ENCODE peak calls at places on chromosomes 3 and 15, in eight cellular contexts. L is transverse colon, K is K562, W is SK-N-SH, Z is sigmoid colon, G is Panc1, P is suprapubic skin, I is breast epithelium. V is an unnamed sample.
A peak's percentile ranks its signal among the peaks of the same experiment; 100 is the strongest.

GRCh38 chr15:66239514-66239913 is 14.0 kb downstream of the MEGF11 start:
- DNase-seq in L (no peak), K (no peak), W (no peak), Z (no peak), G (no peak), P (no peak), I (no peak), V (no peak)

GRCh38 chr3:141940204-141940776 is 63.8 kb downstream of the ATP1B3 start:
- DNase-seq in L (peak; percentile 69), K (no peak), W (peak; percentile 77), Z (peak; percentile 84), G (peak; percentile 42), P (peak; percentile 85), I (peak; percentile 93), V (no peak)

GRCh38 chr3:194344012-194344411 is 7.1 kb downstream of the CPN2 start:
- DNase-seq in L (peak; percentile 80), K (peak; percentile 84), W (peak; percentile 91), Z (peak; percentile 86), G (no peak), P (no peak), I (peak; percentile 74), V (peak; percentile 62)

GRCh38 chr3:39178553-39178952 is 13.8 kb downstream of the XIRP1 start:
- DNase-seq in L (no peak), K (no peak), W (no peak), Z (no peak), G (no peak), P (no peak), I (no peak), V (no peak)

GRCh38 chr3:31600435-31600834 is 67.7 kb downstream of the STT3B start:
- DNase-seq in L (no peak), K (no peak), W (no peak), Z (no peak), G (no peak), P (no peak), I (no peak), V (no peak)

GRCh38 chr15:85014932-85015331 is 33.3 kb downstream of the PDE8A start:
- DNase-seq in L (no peak), K (no peak), W (no peak), Z (no peak), G (no peak), P (no peak), I (no peak), V (no peak)

GRCh38 chr3:36489679-36490420 is 109.5 kb downstream of the STAC start:
- DNase-seq in L (no peak), K (no peak), W (no peak), Z (no peak), G (no peak), P (no peak), I (no peak), V (no peak)

GRCh38 chr3:159733194-159733860 is 255.3 kb upstream of the IL12A start:
- DNase-seq in L (no peak), K (no peak), W (no peak), Z (no peak), G (no peak), P (no peak), I (no peak), V (no peak)

GRCh38 chr3:51929420-51930003 is 12.2 kb downstream of the RRP9 start:
- DNase-seq in L (no peak), K (peak; percentile 37), W (no peak), Z (no peak), G (no peak), P (no peak), I (no peak), V (peak; percentile 24)

GRCh38 chr3:120022729-120023128 is 71.5 kb downstream of the GSK3B start:
- DNase-seq in L (no peak), K (peak; percentile 34), W (no peak), Z (no peak), G (no peak), P (no peak), I (no peak), V (no peak)

GRCh38 chr15:59268980-59269472 is 62.4 kb downstream of the LDHAL6B start:
- DNase-seq in L (no peak), K (no peak), W (no peak), Z (no peak), G (no peak), P (no peak), I (no peak), V (no peak)

GRCh38 chr3:20104167-20104661 is 64.0 kb downstream of the KAT2B start:
- DNase-seq in L (peak; percentile 16), K (no peak), W (no peak), Z (no peak), G (no peak), P (no peak), I (no peak), V (no peak)

GRCh38 chr3:50649451-50649931 is 25.2 kb upstream of the DOCK3 start:
- DNase-seq in L (no peak), K (no peak), W (no peak), Z (no peak), G (no peak), P (no peak), I (no peak), V (no peak)

GRCh38 chr15:78422571-78423340 is 15.3 kb upstream of the IREB2 start:
- DNase-seq in L (peak; percentile 78), K (peak; percentile 73), W (peak; percentile 71), Z (peak; percentile 81), G (peak; percentile 52), P (peak; percentile 74), I (peak; percentile 63), V (no peak)

GRCh38 chr3:47016934-47017435 is 37.5 kb downstream of the NBEAL2 start:
- DNase-seq in L (no peak), K (peak; percentile 94), W (no peak), Z (no peak), G (no peak), P (no peak), I (no peak), V (peak; percentile 79)

GRCh38 chr3:126528800-126529541 is 5.0 kb downstream of the CHST13 start:
- DNase-seq in L (no peak), K (no peak), W (peak; percentile 78), Z (peak; percentile 62), G (no peak), P (no peak), I (no peak), V (peak; percentile 84)

GRCh38 chr3:48708481-48708889 is 8.5 kb downstream of the IP6K2 start:
- DNase-seq in L (no peak), K (no peak), W (no peak), Z (no peak), G (no peak), P (no peak), I (no peak), V (no peak)

GRCh38 chr3:32844322-32844654 is 26.5 kb downstream of the TRIM71 start:
- DNase-seq in L (no peak), K (no peak), W (no peak), Z (no peak), G (no peak), P (no peak), I (no peak), V (no peak)

GRCh38 chr3:17605032-17605431 is 137.4 kb downstream of the TBC1D5 start:
- DNase-seq in L (no peak), K (no peak), W (no peak), Z (no peak), G (no peak), P (no peak), I (no peak), V (no peak)

GRCh38 chr3:139204756-139205155 is 139.1 kb upstream of the MRPS22 start:
- DNase-seq in L (no peak), K (no peak), W (no peak), Z (no peak), G (no peak), P (no peak), I (no peak), V (no peak)

GRCh38 chr3:17979248-17979647 is 236.8 kb upstream of the TBC1D5 start:
- DNase-seq in L (peak; percentile 8), K (no peak), W (no peak), Z (peak; percentile 73), G (no peak), P (no peak), I (no peak), V (no peak)

GRCh38 chr15:100457201-100457600 is 71.5 kb downstream of the CERS3 start:
- DNase-seq in L (no peak), K (no peak), W (no peak), Z (no peak), G (no peak), P (no peak), I (no peak), V (no peak)

GRCh38 chr3:161055210-161055609 is 49.9 kb downstream of the B3GALNT1 start:
- DNase-seq in L (no peak), K (no peak), W (peak; percentile 19), Z (no peak), G (no peak), P (no peak), I (no peak), V (no peak)
- TF ChIP-seq POLR2AphosphoS5 in L (no peak), K (no peak), W (no peak), Z (no peak), G (no peak), P (no peak), I (no peak), V (no peak)

GRCh38 chr15:30979457-30979856 is 12.0 kb downstream of the MTMR10 start:
- DNase-seq in L (no peak), K (no peak), W (no peak), Z (no peak), G (no peak), P (no peak), I (no peak), V (no peak)
- H3K4me3 ChIP-seq in L (no peak overlapping the region), K (no peak overlapping the region), W (no peak overlapping the region), Z (no peak overlapping the region), G (no peak overlapping the region), P (no peak overlapping the region), I (no peak overlapping the region), V (no peak overlapping the region)

DNA sequence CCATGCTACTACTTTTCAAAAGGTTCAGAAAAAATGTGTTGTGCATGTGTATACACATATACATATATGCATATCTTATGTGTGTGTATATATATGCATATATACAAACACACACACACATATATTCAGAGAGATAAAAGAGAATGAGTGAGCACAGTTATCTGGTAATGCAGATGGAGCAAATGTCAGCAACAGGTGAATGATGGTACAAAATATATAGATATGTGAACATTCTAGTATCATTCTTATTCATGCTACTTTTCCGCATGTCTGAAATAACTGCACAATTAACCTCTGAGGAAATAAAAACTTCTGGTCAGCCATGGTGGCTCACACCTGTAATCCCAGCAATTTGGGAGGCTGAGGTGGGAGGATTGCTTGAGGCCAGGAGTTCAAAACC is 222.6 kb upstream of the NANOGP8 start:
- DNase-seq in L (no peak), K (no peak), W (no peak), Z (no peak), G (no peak), P (no peak), I (no peak), V (no peak)
- TF ChIP-seq POLR2AphosphoS5 in L (no peak), K (no peak), W (no peak), Z (no peak), G (no peak), P (no peak), I (no peak), V (no peak)

GRCh38 chr3:151901946-151902285 is 28.5 kb downstream of the SUCNR1 start:
- DNase-seq in L (no peak), K (no peak), W (no peak), Z (no peak), G (no peak), P (no peak), I (no peak), V (no peak)
- H3K4me3 ChIP-seq in L (no peak overlapping the region), K (no peak overlapping the region), W (no peak overlapping the region), Z (no peak overlapping the region), G (no peak overlapping the region), P (no peak overlapping the region), I (no peak overlapping the region), V (no peak overlapping the region)

GRCh38 chr3:182479766-182480336 is 313.5 kb upstream of the ATP11B start:
- DNase-seq in L (no peak), K (no peak), W (no peak), Z (no peak), G (no peak), P (no peak), I (no peak), V (no peak)
- TF ChIP-seq POLR2AphosphoS5 in L (no peak), K (no peak), W (no peak), Z (no peak), G (no peak), P (no peak), I (no peak), V (no peak)

V was measured in HL-60.